ENCODE peak calls at places on chromosomes 4 and X, in nine cellular contexts. Z, N, H, U, K, P, X, S and V are unnamed samples.

GRCh38 chrX:101764538-101764937 is 104.9 kb upstream of the ARMCX2 start:
- DNase-seq in N (no peak), U (no peak), X (no peak), Z (no peak), H (no peak), K (no peak), P (no peak), S (no peak), V (no peak)

GRCh38 chr4:7295917-7296660 is 103.8 kb downstream of the SORCS2 start:
- DNase-seq in S (no peak), N (no peak), H (no peak), P (peak; percentile 15), K (no peak), Z (no peak), U (no peak), X (no peak), V (peak; percentile 30)

GRCh38 chrX:22392176-22392814 is 119.6 kb downstream of the CBLL2 start:
- DNase-seq in X (no peak), N (no peak), H (no peak), S (no peak), K (no peak), P (no peak), Z (no peak), U (no peak), V (no peak)

GRCh38 chrX:526295-527224 is 104.0 kb upstream of the SHOX start:
- DNase-seq in S (no peak), H (no peak), P (no peak), N (no peak), K (no peak), U (no peak), X (no peak), Z (no peak), V (no peak)

GRCh38 chr4:56371426-56372220 is 15.7 kb downstream of the AASDH start:
- DNase-seq in P (no peak), U (no peak), Z (no peak), S (no peak), H (no peak), X (no peak), K (no peak), N (peak; percentile 9), V (no peak)

GRCh38 chr4:124018383-124019317 is 622.1 kb downstream of the SPRY1 start:
- DNase-seq in H (no peak), S (no peak), P (peak; percentile 37), U (no peak), Z (peak; percentile 84), K (peak; percentile 86), N (no peak), X (no peak), V (no peak)

GRCh38 chrX:153903238-153903980 is 1.1 kb upstream of the AVPR2 start:
- DNase-seq in X (no peak), S (no peak), P (no peak), K (peak; percentile 53), U (no peak), H (no peak), N (no peak), Z (peak; percentile 20), V (no peak)

GRCh38 chr4:125710766-125711165 is 396.0 kb downstream of the FAT4 start:
- DNase-seq in Z (no peak), P (no peak), U (no peak), N (no peak), K (no peak), X (no peak), S (no peak), H (no peak), V (no peak)

GRCh38 chr4:163553146-163553545 is 58.7 kb downstream of the TMA16 start:
- DNase-seq in N (no peak), K (no peak), H (no peak), Z (no peak), X (no peak), S (no peak), U (no peak), P (no peak), V (no peak)

GRCh38 chrX:101262590-101262989 is 28.5 kb downstream of the TAF7L start:
- DNase-seq in H (no peak), P (no peak), N (no peak), U (no peak), X (no peak), S (no peak), K (no peak), Z (no peak), V (no peak)

GRCh38 chr4:100497729-100498250 is 20.0 kb downstream of the EMCN start:
- DNase-seq in U (no peak), S (no peak), X (no peak), K (no peak), Z (no peak), H (no peak), P (peak; percentile 33), N (no peak), V (no peak)

GRCh38 chrX:119729408-119730201 is 28.8 kb upstream of the SOWAHD start:
- DNase-seq in U (peak; percentile 55), X (peak; percentile 65), P (peak; percentile 64), Z (peak; percentile 20), K (peak; percentile 89), H (peak; percentile 31), N (peak; percentile 42), S (peak; percentile 45), V (no peak)

GRCh38 chr4:169342159-169342865 is 71.6 kb upstream of the SH3RF1 start:
- DNase-seq in S (no peak), U (no peak), H (no peak), Z (no peak), N (no peak), X (no peak), K (no peak), P (no peak), V (no peak)

GRCh38 chrX:124026529-124026928 is 65.0 kb downstream of the STAG2 start:
- DNase-seq in P (no peak), K (no peak), U (no peak), Z (no peak), H (no peak), N (no peak), X (no peak), S (no peak), V (no peak)

GRCh38 chrX:10110984-10111363 is 45.8 kb upstream of the CLCN4 start:
- DNase-seq in N (no peak), X (peak; percentile 80), S (no peak), H (no peak), P (no peak), K (peak; percentile 96), U (peak; percentile 40), Z (no peak), V (no peak)

GRCh38 chrX:108270739-108271396 is 167.4 kb downstream of the COL4A6 start:
- DNase-seq in K (peak; percentile 32), N (no peak), U (no peak), S (peak; percentile 20), X (no peak), P (peak; percentile 12), Z (peak; percentile 16), H (peak; percentile 74), V (no peak)

GRCh38 chr4:7397206-7398103 is 37.3 kb downstream of the PSAPL1 start:
- DNase-seq in P (peak; percentile 4), Z (no peak), U (no peak), H (no peak), S (no peak), N (no peak), K (no peak), X (no peak), V (no peak)

GRCh38 chr4:27861381-27861787 is 1000.7 kb downstream of the STIM2 start:
- DNase-seq in X (no peak), H (no peak), Z (peak; percentile 53), N (peak; percentile 49), U (no peak), S (no peak), K (peak; percentile 2), P (peak; percentile 47), V (peak; percentile 86)

GRCh38 chr4:157204634-157205244 is 15.8 kb upstream of the GRIA2 start:
- DNase-seq in P (peak; percentile 1), K (peak; percentile 53), Z (no peak), S (no peak), N (no peak), X (no peak), H (peak; percentile 1), U (no peak), V (no peak)

GRCh38 chrX:2647627-2648026 is 43.5 kb upstream of the CD99 start:
- DNase-seq in X (no peak), N (no peak), K (no peak), P (no peak), H (no peak), Z (no peak), U (no peak), S (no peak), V (no peak)

GRCh38 chr4:76949293-76950051 is at the start of gene SEPTIN11:
- DNase-seq in P (peak; percentile 93), X (peak; percentile 80), K (peak; percentile 88), U (peak; percentile 64), H (peak; percentile 97), Z (peak; percentile 86), N (peak; percentile 93), S (peak; percentile 93), V (peak; percentile 75)

GRCh38 chr4:129218355-129218754 is 122.4 kb downstream of the C4orf33 start:
- DNase-seq in P (no peak), H (peak; percentile 61), Z (no peak), U (no peak), K (no peak), N (peak; percentile 5), X (no peak), S (peak; percentile 69), V (peak; percentile 60)

GRCh38 chrX:152958047-152958446 is 35.9 kb downstream of the PNMA5 start:
- DNase-seq in U (no peak), S (no peak), H (no peak), X (no peak), P (no peak), K (peak; percentile 56), Z (no peak), N (no peak), V (no peak)

GRCh38 chr4:87848622-87849351 is 16.0 kb downstream of the MEPE start:
- DNase-seq in K (peak; percentile 75), U (peak; percentile 10), H (peak; percentile 39), P (peak; percentile 56), Z (peak; percentile 16), S (peak; percentile 34), N (peak; percentile 37), X (peak; percentile 12), V (peak; percentile 61)

GRCh38 chr4:40769266-40769665 is 19.5 kb downstream of the NSUN7 start:
- DNase-seq in U (no peak), S (no peak), N (no peak), K (no peak), H (no peak), Z (no peak), P (peak; percentile 37), X (no peak), V (no peak)

GRCh38 chrX:47584714-47585113 is 2.5 kb downstream of the TIMP1 start:
- DNase-seq in U (no peak), P (no peak), H (no peak), K (no peak), N (no peak), X (no peak), Z (no peak), S (no peak), V (no peak)

GRCh38 chr4:81130569-81130968 is 84.5 kb downstream of the PRKG2 start:
- DNase-seq in Z (no peak), P (no peak), S (no peak), K (no peak), U (no peak), H (no peak), X (no peak), N (no peak), V (no peak)

GRCh38 chr4:153661215-153661822 is 22.8 kb upstream of the TLR2 start:
- DNase-seq in U (no peak), H (no peak), N (no peak), S (no peak), X (no peak), P (no peak), Z (no peak), K (peak; percentile 79), V (no peak)

GRCh38 chr4:176293660-176294059 is 24.6 kb upstream of the ASB5 start:
- DNase-seq in H (no peak), S (no peak), Z (no peak), P (no peak), X (no peak), N (no peak), U (no peak), K (no peak), V (no peak)

GRCh38 chrX:119647552-119648420 is 41.6 kb upstream of the NKRF start:
- DNase-seq in Z (no peak), S (no peak), K (no peak), U (peak; percentile 58), X (peak; percentile 56), H (no peak), N (no peak), P (no peak), V (no peak)

GRCh38 chr4:92254767-92255442 is 48.9 kb upstream of the GRID2 start:
- DNase-seq in Z (no peak), P (no peak), X (no peak), S (no peak), U (no peak), N (no peak), H (no peak), K (no peak), V (no peak)